ENCODE peak calls at places on chromosomes 13 and 19, in five cellular contexts. V, G, Y, P and H are unnamed samples.

GRCh38 chr19:3868770-3869456 is at the start of gene ZFR2:
- DNase-seq in V (no peak), G (no peak), Y (peak), P (peak), H (no peak)

GRCh38 chr13:79282976-79283375 is 123.1 kb downstream of the RBM26 start:
- DNase-seq in V (no peak), G (no peak), Y (no peak), P (no peak), H (no peak)

GRCh38 chr19:3386447-3387234 is 20.3 kb downstream of the NFIC start:
- DNase-seq in V (no peak), G (no peak), Y (no peak), P (no peak), H (no peak)

GRCh38 chr19:10587022-10587838 is at the start of gene AP1M2:
- DNase-seq in V (peak), G (no peak), Y (no peak), P (no peak), H (no peak)

GRCh38 chr13:23639672-23640275 is 69.6 kb downstream of the TNFRSF19 start:
- DNase-seq in V (no peak), G (no peak), Y (no peak), P (no peak), H (no peak)

GRCh38 chr19:1315470-1316166 is 29.9 kb downstream of the EFNA2 start:
- DNase-seq in V (no peak), G (peak), Y (peak), P (peak), H (peak)

GRCh38 chr19:55909801-55910200 is 22.3 kb downstream of the NLRP13 start:
- DNase-seq in V (no peak), G (no peak), Y (no peak), P (no peak), H (no peak)

GRCh38 chr19:2249880-2250764 is 999 bp downstream of the AMH start:
- DNase-seq in V (no peak), G (no peak), Y (no peak), P (no peak), H (no peak)

GRCh38 chr19:46385636-46386035 is 27.7 kb downstream of the CCDC8 start:
- DNase-seq in V (no peak), G (no peak), Y (no peak), P (no peak), H (no peak)